ENCODE peak calls at places on chromosome 6, in four cellular contexts. N is stimulated activated naive B cell treated with anti-CD40 and anti-IgM and Interleukin-4, amounts not matched to agents 10 μg/mL and 1 μg/mL and 100 μg/mL, for 72 hours; O is T-helper 1 cell; Y is AG08396. Q is an unnamed sample.

GRCh38 chr6:128275030-128275429 is 245.4 kb downstream of the PTPRK start:
- DNase-seq in N (no peak), O (no peak), Y (no peak), Q (no peak)

GRCh38 chr6:9539231-9539755 is 875.6 kb downstream of the TFAP2A start:
- DNase-seq in N (no peak), O (no peak), Y (no peak), Q (no peak)

GRCh38 chr6:155177369-155177961 is 86.3 kb upstream of the CLDN20 start:
- DNase-seq in N (no peak), O (no peak), Y (no peak), Q (no peak)

GRCh38 chr6:39451831-39452230 is 129.3 kb upstream of the KCNK16 start:
- DNase-seq in N (no peak), O (no peak), Y (no peak), Q (no peak)

GRCh38 chr6:35722121-35722761 is 14.6 kb upstream of the ARMC12 start:
- DNase-seq in N (no peak), O (no peak), Y (no peak), Q (no peak)

GRCh38 chr6:113630738-113631535 is 226.2 kb upstream of the MARCKS start:
- DNase-seq in N (peak), O (no peak), Y (peak), Q (no peak)

GRCh38 chr6:82955841-82956240 is 109.8 kb downstream of the UBE3D start:
- DNase-seq in N (no peak), O (no peak), Y (peak), Q (peak)

GRCh38 chr6:112223070-112223861 is 31.1 kb downstream of the LAMA4 start:
- DNase-seq in N (no peak), O (no peak), Y (peak), Q (peak)

GRCh38 chr6:127518212-127518709 is 874 bp downstream of the MTCL3 start:
- DNase-seq in N (no peak), O (no peak), Y (no peak), Q (no peak)

GRCh38 chr6:66851930-66852329 is 1144.9 kb upstream of the EYS start:
- DNase-seq in N (no peak), O (no peak), Y (no peak), Q (no peak)

GRCh38 chr6:130958468-130958867 is 104.6 kb downstream of the EPB41L2 start:
- DNase-seq in N (no peak), O (no peak), Y (no peak), Q (no peak)

GRCh38 chr6:170464524-170464979 is 88.6 kb downstream of the PSMB1 start:
- DNase-seq in N (no peak), O (no peak), Y (no peak), Q (no peak)

GRCh38 chr6:40539853-40540252 is 47.3 kb downstream of the LRFN2 start:
- DNase-seq in N (no peak), O (no peak), Y (no peak), Q (no peak)

GRCh38 chr6:6820688-6821238 is 232.2 kb downstream of the LY86 start:
- DNase-seq in N (no peak), O (no peak), Y (no peak), Q (no peak)

GRCh38 chr6:79672631-79673065 is 41.5 kb downstream of the SH3BGRL2 start:
- DNase-seq in N (no peak), O (no peak), Y (peak), Q (no peak)

GRCh38 chr6:147195510-147195909 is 8.7 kb upstream of the STXBP5 start:
- DNase-seq in N (no peak), O (no peak), Y (no peak), Q (no peak)

GRCh38 chr6:51049983-51050877 is 231.6 kb downstream of the TFAP2B start:
- DNase-seq in N (no peak), O (no peak), Y (no peak), Q (no peak)

GRCh38 chr6:145017516-145017915 is 717.8 kb downstream of the EPM2A start:
- DNase-seq in N (no peak), O (no peak), Y (no peak), Q (no peak)

GRCh38 chr6:84738996-84739865 is 25.2 kb downstream of the TBX18 start:
- DNase-seq in N (no peak), O (no peak), Y (no peak), Q (no peak)

GRCh38 chr6:25286891-25287290 is 7.7 kb downstream of the CARMIL1 start:
- DNase-seq in N (no peak), O (no peak), Y (no peak), Q (no peak)

GRCh38 chr6:13012977-13013680 is 296.6 kb downstream of the PHACTR1 start:
- DNase-seq in N (peak), O (no peak), Y (no peak), Q (no peak)

GRCh38 chr6:148760568-148761531 is 14.0 kb downstream of the UST start:
- DNase-seq in N (peak), O (no peak), Y (peak), Q (peak)

GRCh38 chr6:169073311-169073710 is 180.3 kb downstream of the THBS2 start:
- DNase-seq in N (no peak), O (no peak), Y (no peak), Q (peak)

GRCh38 chr6:75608955-75609533 is 7.4 kb downstream of the SENP6 start:
- DNase-seq in N (no peak), O (no peak), Y (no peak), Q (no peak)

GRCh38 chr6:27161946-27162603 is 85.4 kb upstream of the PRSS16 start:
- DNase-seq in N (no peak), O (no peak), Y (peak), Q (no peak)

GRCh38 chr6:3353939-3354338 is 95.2 kb downstream of the PSMG4 start:
- DNase-seq in N (no peak), O (no peak), Y (no peak), Q (no peak)

GRCh38 chr6:73722318-73723060 is 26.5 kb downstream of the CD109 start:
- DNase-seq in N (peak), O (no peak), Y (peak), Q (peak)

GRCh38 chr6:33962186-33962585 is 158.4 kb upstream of the MLN start:
- DNase-seq in N (no peak), O (no peak), Y (peak), Q (peak)

GRCh38 chr6:116404706-116405105 is 34.0 kb downstream of the DSE start:
- DNase-seq in N (no peak), O (no peak), Y (no peak), Q (no peak)

GRCh38 chr6:154450498-154450897 is 60.0 kb downstream of the CNKSR3 start:
- DNase-seq in N (no peak), O (no peak), Y (no peak), Q (no peak)

GRCh38 chr6:3838992-3839867 is 9.9 kb upstream of the FAM50B start:
- DNase-seq in N (no peak), O (no peak), Y (peak), Q (no peak)

GRCh38 chr6:18045507-18045906 is 58.1 kb upstream of the KIF13A start:
- DNase-seq in N (no peak), O (no peak), Y (no peak), Q (no peak)

GRCh38 chr6:163592872-163593271 is 178.4 kb downstream of the QKI start:
- DNase-seq in N (no peak), O (no peak), Y (no peak), Q (no peak)

GRCh38 chr6:112879920-112880413 is 532.8 kb downstream of the RFPL4B start:
- DNase-seq in N (no peak), O (no peak), Y (no peak), Q (no peak)

Q was measured in AG09309.